ENCODE peak calls at places on chromosomes 5 and 9, in four cellular contexts. Y is heart right ventricle, D is bronchial epithelial cell, V is Calu3. H is an unnamed sample.

GRCh38 chr9:120928720-120929389 is 2.3 kb upstream of the TRAF1 start:
- DNase-seq in Y (peak; percentile 73), D (no peak), V (peak; percentile 71), H (peak; percentile 81)

GRCh38 chr9:38371495-38371894 is 21.0 kb upstream of the ALDH1B1 start:
- DNase-seq in Y (no peak), D (peak; percentile 55), V (peak; percentile 14), H (no peak)

GRCh38 chr5:134758176-134758503 is 439 bp upstream of the DDX46 start:
- DNase-seq in Y (no peak), D (no peak), V (no peak), H (no peak)

GRCh38 chr9:122572456-122572855 is 10.7 kb downstream of the OR1L8 start:
- DNase-seq in Y (no peak), D (no peak), V (no peak), H (no peak)

GRCh38 chr5:159788835-159789331 is 127.4 kb upstream of the ADRA1B start:
- DNase-seq in Y (no peak), D (no peak), V (no peak), H (peak; percentile 32)

GRCh38 chr5:171309276-171309525 is 153 bp downstream of the TLX3 start:
- DNase-seq in Y (no peak), D (no peak), V (no peak), H (no peak)

GRCh38 chr9:137064027-137064879 is 6.1 kb downstream of the SAPCD2 start:
- DNase-seq in Y (peak; percentile 61), D (no peak), V (peak; percentile 68), H (peak; percentile 77)

GRCh38 chr9:136194540-136194939 is 10.4 kb downstream of the LHX3 start:
- DNase-seq in Y (no peak), D (no peak), V (no peak), H (no peak)

GRCh38 chr5:134100283-134101011 is 14.0 kb upstream of the TCF7 start:
- DNase-seq in Y (no peak), D (peak; percentile 72), V (peak; percentile 61), H (no peak)

GRCh38 chr5:56534102-56534501 is 281.2 kb upstream of the MAP3K1 start:
- DNase-seq in Y (no peak), D (peak; percentile 87), V (peak; percentile 71), H (no peak)

GRCh38 chr9:129023036-129023907 is 4.9 kb downstream of the SH3GLB2 start:
- DNase-seq in Y (no peak), D (no peak), V (no peak), H (peak; percentile 38)

GRCh38 chr5:168162464-168162863 is 129.0 kb upstream of the WWC1 start:
- DNase-seq in Y (no peak), D (no peak), V (no peak), H (no peak)

GRCh38 chr5:157051604-157052245 is 7.2 kb downstream of the HAVCR1 start:
- DNase-seq in Y (no peak), D (no peak), V (no peak), H (no peak)

GRCh38 chr9:134128727-134129679 is 6.9 kb upstream of the WDR5 start:
- DNase-seq in Y (peak; percentile 19), D (no peak), V (no peak), H (no peak)

GRCh38 chr5:150540042-150540441 is 32.1 kb downstream of the NDST1 start:
- DNase-seq in Y (no peak), D (no peak), V (no peak), H (no peak)

GRCh38 chr9:125587819-125588460 is 119.1 kb downstream of the MAPKAP1 start:
- DNase-seq in Y (no peak), D (no peak), V (no peak), H (no peak)

GRCh38 chr5:141260458-141261237 is 15.5 kb downstream of the PCDHB15 start:
- DNase-seq in Y (no peak), D (no peak), V (no peak), H (no peak)

GRCh38 chr5:61504143-61504542 is 172.1 kb downstream of the ZSWIM6 start:
- DNase-seq in Y (no peak), D (no peak), V (no peak), H (no peak)

GRCh38 chr5:139561655-139562451 is 714 bp downstream of the UBE2D2 start:
- DNase-seq in Y (no peak), D (peak; percentile 29), V (peak; percentile 57), H (no peak)

GRCh38 chr9:129489838-129490582 is 130.9 kb downstream of the C9orf50 start:
- DNase-seq in Y (peak; percentile 48), D (no peak), V (no peak), H (no peak)

GRCh38 chr9:19379697-19380046 is 364 bp downstream of the RPS6 start:
- DNase-seq in Y (peak; percentile 37), D (no peak), V (no peak), H (no peak)

GRCh38 chr5:157121709-157122108 is 12.9 kb upstream of the HAVCR2 start:
- DNase-seq in Y (no peak), D (no peak), V (no peak), H (no peak)

GRCh38 chr5:163408311-163408923 is 29.0 kb upstream of the CCNG1 start:
- DNase-seq in Y (peak; percentile 49), D (peak; percentile 50), V (peak; percentile 76), H (peak; percentile 39)
- TF ChIP-seq CTCF in Y (peak; percentile 83), D (peak; percentile 83), V (peak; percentile 96), H (peak; percentile 93)

GRCh38 chr5:169652057-169652456 is 15.0 kb downstream of the DOCK2 start:
- DNase-seq in Y (peak; percentile 59), D (no peak), V (no peak), H (peak; percentile 65)
- TF ChIP-seq CTCF in Y (no peak), D (no peak), V (no peak), H (no peak)

DNA sequence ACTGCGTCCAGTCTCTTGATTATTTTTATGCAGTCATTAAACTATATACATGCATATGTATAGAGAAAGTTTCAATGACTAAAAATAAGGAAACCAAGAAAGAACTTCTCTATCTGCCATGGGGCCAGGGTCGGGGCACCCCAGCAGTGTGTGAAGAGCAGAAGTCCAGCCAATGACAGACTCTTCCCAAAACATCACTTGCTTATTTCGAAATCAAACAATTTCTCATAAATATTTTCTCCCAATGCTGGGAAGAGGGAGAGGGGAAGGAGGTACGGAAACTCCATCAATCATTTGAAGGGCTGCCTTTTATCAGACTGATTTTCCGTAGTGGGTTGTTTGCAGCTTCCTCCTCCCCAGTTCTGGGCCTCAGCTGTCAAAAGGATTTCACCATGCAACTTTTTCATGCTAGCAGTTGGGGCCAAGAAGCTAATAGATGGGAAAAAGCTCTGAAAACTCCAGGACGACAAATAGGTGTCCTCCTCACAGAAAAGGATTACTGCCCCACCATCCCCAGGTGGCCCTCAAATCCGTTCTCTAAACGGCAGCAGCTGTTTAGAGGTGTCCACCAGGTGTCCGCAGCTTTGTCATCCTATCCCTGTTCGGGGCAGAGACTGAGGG is 617 bp upstream of the FPGS start:
- DNase-seq in Y (no peak), D (peak; percentile 11), V (no peak), H (no peak)
- TF ChIP-seq CTCF in Y (no peak), D (no peak), V (no peak), H (peak; percentile 36)

GRCh38 chr5:73296772-73297171 is 123.8 kb downstream of the TMEM174 start:
- DNase-seq in Y (no peak), D (peak; percentile 46), V (no peak), H (no peak)

GRCh38 chr5:73292816-73293459 is 119.9 kb downstream of the TMEM174 start:
- DNase-seq in Y (no peak), D (peak; percentile 66), V (no peak), H (no peak)

GRCh38 chr5:73298251-73299016 is 125.4 kb downstream of the TMEM174 start:
- DNase-seq in Y (no peak), D (no peak), V (no peak), H (no peak)

GRCh38 chr5:73297430-73297829 is 124.4 kb downstream of the TMEM174 start:
- DNase-seq in Y (no peak), D (no peak), V (no peak), H (no peak)

DNA sequence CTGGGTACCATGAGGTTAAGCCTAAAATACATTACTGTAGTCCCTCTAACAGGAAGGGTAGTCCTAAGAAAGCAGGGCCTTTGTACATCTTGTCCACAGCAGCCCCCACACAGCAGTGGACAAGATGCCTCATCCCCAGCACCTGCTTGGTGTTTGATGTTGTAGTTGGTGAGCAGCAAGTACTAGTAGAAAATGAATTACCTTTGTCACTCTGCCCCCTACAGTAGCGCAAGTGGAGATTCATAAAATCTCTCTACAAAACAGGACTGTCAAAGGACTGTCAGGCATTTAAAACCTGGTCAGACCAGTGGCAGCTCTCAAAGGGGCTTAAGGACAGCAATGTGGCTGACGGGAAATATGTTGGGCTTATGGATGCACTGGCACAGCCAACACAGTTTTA is 122.5 kb downstream of the TMEM174 start:
- DNase-seq in Y (no peak), D (no peak), V (no peak), H (no peak)
- TF ChIP-seq CTCF in Y (no peak), D (peak; percentile 29), V (no peak), H (no peak)

GRCh38 chr9:105421154-105421553 is 26.7 kb upstream of the FSD1L start:
- DNase-seq in Y (no peak), D (no peak), V (no peak), H (no peak)

GRCh38 chr9:105421864-105422263 is 26.0 kb upstream of the FSD1L start:
- DNase-seq in Y (no peak), D (no peak), V (no peak), H (no peak)

GRCh38 chr9:105426657-105427056 is 21.2 kb upstream of the FSD1L start:
- DNase-seq in Y (no peak), D (no peak), V (no peak), H (no peak)

GRCh38 chr9:105431413-105432246 is 16.2 kb upstream of the FSD1L start:
- DNase-seq in Y (no peak), D (no peak), V (no peak), H (no peak)

GRCh38 chr9:105425817-105426433 is 21.9 kb upstream of the FSD1L start:
- DNase-seq in Y (no peak), D (peak; percentile 39), V (no peak), H (no peak)
- TF ChIP-seq CTCF in Y (peak; percentile 50), D (peak; percentile 28), V (no peak), H (peak; percentile 64)

GRCh38 chr5:153517105-153517700 is 26.7 kb downstream of the GRIA1 start:
- DNase-seq in Y (peak; percentile 4), D (no peak), V (no peak), H (no peak)

GRCh38 chr5:153523831-153524230 is 33.4 kb downstream of the GRIA1 start:
- DNase-seq in Y (peak; percentile 9), D (peak; percentile 48), V (no peak), H (peak; percentile 21)

GRCh38 chr5:153523196-153523595 is 32.7 kb downstream of the GRIA1 start:
- DNase-seq in Y (no peak), D (no peak), V (no peak), H (no peak)

GRCh38 chr5:153520137-153520536 is 29.7 kb downstream of the GRIA1 start:
- DNase-seq in Y (no peak), D (no peak), V (no peak), H (no peak)

GRCh38 chr5:153520952-153521351 is 30.5 kb downstream of the GRIA1 start:
- DNase-seq in Y (no peak), D (no peak), V (no peak), H (no peak)
- TF ChIP-seq CTCF in Y (no peak), D (no peak), V (no peak), H (no peak)